ENCODE peak calls at places on chromosomes 5 and 9, in ten cellular contexts. X is ovary, J is DND-41, N is tibial nerve, E is GM23338, F is stomach, Q is colonic mucosa, C is RWPE1, M is lower lobe of right lung, B is pancreas. O is an unnamed sample.

GRCh38 chr5:177317959-177318377 is 6.3 kb upstream of the MXD3 start:
- DNase-seq in X (no peak), J (peak; percentile 75), N (peak; percentile 75), E (peak; percentile 87), F (peak; percentile 87), Q (peak; percentile 84), C (peak; percentile 79), M (peak; percentile 77), B (peak; percentile 82), O (peak; percentile 89)

GRCh38 chr9:6973762-6974161 is 216.0 kb downstream of the KDM4C start:
- DNase-seq in X (no peak), J (no peak), N (no peak), E (no peak), F (no peak), Q (no peak), C (no peak), M (no peak), B (no peak), O (no peak)

GRCh38 chr5:15645376-15645775 is 145.4 kb downstream of the FBXL7 start:
- DNase-seq in X (no peak), J (peak; percentile 66), N (no peak), E (peak; percentile 15), F (no peak), Q (no peak), C (no peak), M (no peak), B (no peak), O (no peak)

GRCh38 chr9:77735515-77735914 is 87.4 kb upstream of the GNA14 start:
- DNase-seq in X (no peak), J (no peak), N (no peak), E (no peak), F (no peak), Q (no peak), C (no peak), M (no peak), B (no peak), O (no peak)

GRCh38 chr5:9156282-9156681 is 389.6 kb downstream of the SEMA5A start:
- DNase-seq in X (no peak), J (peak; percentile 70), N (peak; percentile 29), E (peak; percentile 66), F (no peak), Q (no peak), C (peak; percentile 8), M (no peak), B (no peak), O (peak; percentile 30)

GRCh38 chr9:19122490-19123042 is 4.7 kb downstream of the PLIN2 start:
- DNase-seq in X (no peak), J (no peak), N (no peak), E (no peak), F (no peak), Q (no peak), C (no peak), M (no peak), B (no peak), O (no peak)

GRCh38 chr9:125888220-125888619 is 141.0 kb downstream of the PBX3 start:
- DNase-seq in X (no peak), J (no peak), N (no peak), E (no peak), F (no peak), Q (no peak), C (no peak), M (no peak), B (no peak), O (no peak)

GRCh38 chr5:64229163-64229774 is 63.6 kb downstream of the RNF180 start:
- DNase-seq in X (no peak), J (no peak), N (no peak), E (peak; percentile 77), F (no peak), Q (no peak), C (peak; percentile 62), M (no peak), B (no peak), O (no peak)

GRCh38 chr5:124317471-124317870 is 429.0 kb downstream of the ZNF608 start:
- DNase-seq in X (no peak), J (no peak), N (no peak), E (no peak), F (no peak), Q (no peak), C (no peak), M (no peak), B (no peak), O (no peak)

GRCh38 chr9:136764301-136764891 is at the start of gene LCN15:
- DNase-seq in X (no peak), J (no peak), N (no peak), E (no peak), F (no peak), Q (no peak), C (no peak), M (no peak), B (no peak), O (no peak)

GRCh38 chr5:157941616-157942015 is 82.7 kb upstream of the CLINT1 start:
- DNase-seq in X (no peak), J (no peak), N (no peak), E (no peak), F (no peak), Q (no peak), C (no peak), M (no peak), B (no peak), O (no peak)

GRCh38 chr5:157550668-157551067 is 24.9 kb downstream of the ADAM19 start:
- DNase-seq in X (no peak), J (no peak), N (no peak), E (no peak), F (no peak), Q (no peak), C (no peak), M (no peak), B (no peak), O (no peak)

GRCh38 chr5:14186132-14186830 is 43.1 kb downstream of the TRIO start:
- DNase-seq in X (no peak), J (no peak), N (no peak), E (no peak), F (no peak), Q (no peak), C (peak; percentile 69), M (no peak), B (no peak), O (no peak)

DNA sequence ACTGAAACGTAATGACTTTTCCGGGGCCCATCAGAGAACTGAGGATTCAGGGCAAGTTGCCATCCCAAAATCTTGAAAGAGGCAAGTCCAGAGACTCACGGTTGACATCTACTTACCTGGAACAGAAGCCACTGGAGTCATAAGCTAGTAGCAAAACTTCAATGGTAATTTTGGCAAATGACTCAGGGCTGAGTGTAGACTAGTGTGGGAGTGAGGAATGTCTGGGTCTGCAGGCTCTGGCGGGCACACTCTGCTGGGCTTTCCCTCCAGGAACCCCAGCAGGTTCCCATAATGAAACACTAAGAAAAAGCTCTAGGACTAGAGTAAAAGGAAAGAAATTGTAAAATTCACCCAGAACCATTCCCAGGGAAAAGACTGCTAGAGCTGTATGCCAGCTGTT is 122.9 kb upstream of the NFIL3 start:
- DNase-seq in X (no peak), J (no peak), N (no peak), E (no peak), F (no peak), Q (no peak), C (peak; percentile 41), M (no peak), B (no peak), O (no peak)
- TF ChIP-seq CTCF in X (no peak), J (no peak), N (no peak), E (no peak), F (no peak), Q (no peak), C (no peak), M (no peak), B (no peak), O (no peak)

GRCh38 chr5:80976985-80977384 is 16.8 kb downstream of the RASGRF2 start:
- DNase-seq in X (no peak), J (no peak), N (no peak), E (no peak), F (no peak), Q (no peak), C (no peak), M (no peak), B (no peak), O (no peak)

GRCh38 chr5:80977764-80978163 is 17.6 kb downstream of the RASGRF2 start:
- DNase-seq in X (no peak), J (no peak), N (no peak), E (no peak), F (no peak), Q (no peak), C (no peak), M (no peak), B (no peak), O (no peak)

GRCh38 chr5:80982093-80982492 is 21.9 kb downstream of the RASGRF2 start:
- DNase-seq in X (no peak), J (no peak), N (no peak), E (no peak), F (no peak), Q (no peak), C (no peak), M (no peak), B (no peak), O (no peak)

GRCh38 chr5:80975065-80975464 is 14.9 kb downstream of the RASGRF2 start:
- DNase-seq in X (no peak), J (no peak), N (no peak), E (no peak), F (no peak), Q (no peak), C (no peak), M (no peak), B (no peak), O (no peak)

DNA sequence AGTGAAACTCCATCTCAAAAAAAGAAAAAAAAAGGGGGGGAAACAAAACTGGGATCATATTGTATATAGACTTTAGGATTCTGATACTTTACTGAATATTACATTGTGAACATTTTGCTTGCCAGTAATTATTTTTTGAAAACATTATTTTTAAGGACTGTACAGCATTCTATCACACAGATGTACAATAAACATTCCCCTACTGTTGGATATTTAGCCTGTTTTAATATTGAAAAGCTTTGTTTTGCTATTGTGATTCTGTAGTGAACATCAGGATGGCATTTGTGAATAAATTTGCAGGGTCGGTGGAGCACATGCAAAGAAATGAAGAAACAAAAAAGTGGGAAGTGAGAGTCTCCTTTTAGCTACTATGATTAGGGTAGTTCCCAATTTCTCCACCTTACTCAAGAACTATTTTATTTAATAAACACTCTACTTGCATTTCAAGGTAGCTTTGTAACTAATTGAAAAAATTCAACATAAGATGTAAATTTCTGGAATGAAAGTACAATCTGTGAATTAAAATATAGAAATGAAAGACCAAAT is 18.7 kb downstream of the RASGRF2 start:
- DNase-seq in X (no peak), J (no peak), N (no peak), E (no peak), F (no peak), Q (no peak), C (no peak), M (no peak), B (no peak), O (no peak)
- TF ChIP-seq CTCF in X (no peak), J (no peak), N (no peak), E (no peak), F (no peak), Q (no peak), C (no peak), M (no peak), B (no peak), O (no peak)

GRCh38 chr5:134465856-134466240 is 54.2 kb upstream of the CDKN2AIPNL start:
- DNase-seq in X (peak; percentile 88), J (peak; percentile 73), N (peak; percentile 83), E (peak; percentile 92), F (peak; percentile 93), Q (peak; percentile 93), C (peak; percentile 97), M (peak; percentile 89), B (peak; percentile 85), O (peak; percentile 96)
- TF ChIP-seq CTCF in X (no peak), J (no peak), N (no peak), E (no peak), F (no peak), Q (no peak), C (no peak), M (no peak), B (no peak), O (no peak)

GRCh38 chr5:77828445-77828844 is 52.3 kb upstream of the TBCA start:
- DNase-seq in X (no peak), J (no peak), N (no peak), E (no peak), F (no peak), Q (no peak), C (no peak), M (no peak), B (no peak), O (no peak)
- TF ChIP-seq CTCF in X (no peak), J (no peak), N (no peak), E (peak; percentile 39), F (no peak), Q (no peak), C (peak; percentile 26), M (no peak), B (no peak), O (peak; percentile 36)

O was measured in Calu3.